ENCODE peak calls at places on chromosomes 2 and 18, in six cellular contexts. B is right lobe of liver, M is uterus, J is aorta, S is heart left ventricle, X is right cardiac atrium. U is an unnamed sample.

GRCh38 chr2:17793803-17794349 is 22.4 kb upstream of the MSGN1 start:
- DNase-seq in X (no peak), B (no peak), M (no peak), J (no peak), S (no peak), U (no peak)

GRCh38 chr2:191566347-191566746 is 111.6 kb upstream of the NABP1 start:
- DNase-seq in S (peak; percentile 43), B (peak; percentile 57), J (peak; percentile 64), X (peak; percentile 56), M (peak; percentile 23), U (peak; percentile 70)

GRCh38 chr18:3248670-3249359 is 1.2 kb downstream of the MYL12A start:
- DNase-seq in M (no peak), J (no peak), S (no peak), B (no peak), X (no peak), U (no peak)

GRCh38 chr2:189276277-189276676 is 96.7 kb upstream of the COL5A2 start:
- DNase-seq in J (no peak), B (no peak), M (no peak), X (no peak), S (no peak), U (no peak)

GRCh38 chr2:102145939-102146338 is 3.4 kb downstream of the IL1R1 start:
- DNase-seq in X (no peak), B (no peak), J (no peak), S (no peak), M (no peak), U (no peak)

GRCh38 chr2:50556934-50557575 is 474.9 kb downstream of the NRXN1 start:
- DNase-seq in S (no peak), X (no peak), J (no peak), M (no peak), B (no peak), U (no peak)

GRCh38 chr18:30094556-30094955 is 948.0 kb downstream of the DSC3 start:
- DNase-seq in B (no peak), S (no peak), X (no peak), J (no peak), M (no peak), U (no peak)

GRCh38 chr2:105187531-105187930 is 54.0 kb upstream of the GPR45 start:
- DNase-seq in J (no peak), M (no peak), S (no peak), X (no peak), B (no peak), U (no peak)

GRCh38 chr2:170228429-170228828 is 50.5 kb downstream of the MYO3B start:
- DNase-seq in B (no peak), J (no peak), X (no peak), M (no peak), S (no peak), U (no peak)

GRCh38 chr2:136376798-136377211 is 258.9 kb upstream of the CXCR4 start:
- DNase-seq in M (no peak), B (no peak), J (no peak), S (no peak), X (no peak), U (no peak)

GRCh38 chr2:233051241-233052149 is 8.6 kb upstream of the INPP5D start:
- DNase-seq in J (peak; percentile 87), M (peak; percentile 68), S (peak; percentile 86), B (no peak), X (peak; percentile 91), U (no peak)

GRCh38 chr2:63218800-63219511 is 168.3 kb downstream of the OTX1 start:
- DNase-seq in X (no peak), M (no peak), J (no peak), B (no peak), S (no peak), U (no peak)

GRCh38 chr18:50143891-50144290 is 51.1 kb downstream of the MYO5B start:
- DNase-seq in S (no peak), B (no peak), M (no peak), J (no peak), X (no peak), U (no peak)

GRCh38 chr2:164369416-164369815 is 251.9 kb downstream of the GRB14 start:
- DNase-seq in S (no peak), J (no peak), X (no peak), M (no peak), B (no peak), U (no peak)

GRCh38 chr18:13455960-13456471 is 237.5 kb downstream of the LDLRAD4 start:
- DNase-seq in X (no peak), S (no peak), J (no peak), M (no peak), B (no peak), U (no peak)

GRCh38 chr2:33166287-33166881 is 219.6 kb downstream of the LTBP1 start:
- DNase-seq in J (no peak), S (no peak), M (no peak), X (no peak), B (no peak), U (no peak)

GRCh38 chr2:152343426-152343825 is 8.5 kb downstream of the FMNL2 start:
- DNase-seq in S (no peak), J (no peak), X (no peak), M (no peak), B (no peak), U (no peak)

GRCh38 chr2:18178736-18179349 is 300.4 kb downstream of the KCNS3 start:
- DNase-seq in B (no peak), J (no peak), S (no peak), X (no peak), M (no peak), U (no peak)

GRCh38 chr18:22924589-22924988 is 8.5 kb upstream of the RBBP8 start:
- DNase-seq in M (no peak), S (no peak), B (no peak), X (no peak), J (no peak), U (no peak)

GRCh38 chr18:22846088-22846683 is 86.9 kb upstream of the RBBP8 start:
- DNase-seq in J (no peak), B (no peak), X (no peak), M (no peak), S (no peak), U (no peak)

GRCh38 chr2:37324536-37324785 is 172 bp downstream of the PRKD3 start:
- DNase-seq in M (peak; percentile 86), X (peak; percentile 86), J (peak; percentile 89), S (peak; percentile 88), B (no peak), U (peak; percentile 89)

GRCh38 chr2:157087373-157088005 is 170.0 kb upstream of the GALNT5 start:
- DNase-seq in X (peak; percentile 29), M (no peak), J (peak; percentile 59), B (no peak), S (no peak), U (no peak)

GRCh38 chr2:224407241-224407680 is 5.4 kb upstream of the FAM124B start:
- DNase-seq in X (peak; percentile 16), B (no peak), M (peak; percentile 19), J (no peak), S (peak; percentile 43), U (no peak)

GRCh38 chr2:3435440-3435839 is 55.9 kb downstream of the TRAPPC12 start:
- DNase-seq in J (no peak), B (no peak), X (no peak), S (no peak), M (no peak), U (no peak)

GRCh38 chr2:57045236-57045635 is 861.4 kb downstream of the CCDC85A start:
- DNase-seq in J (no peak), B (no peak), S (no peak), X (no peak), M (no peak), U (no peak)
- H3K9me3 ChIP-seq in J (no peaks in the 10 kb centered on the region), B (no peaks in the 10 kb centered on the region), S (no peaks in the 10 kb centered on the region), X (no peaks in the 10 kb centered on the region), M (no peaks in the 10 kb centered on the region), U (no peaks in the 10 kb centered on the region)

GRCh38 chr2:65252640-65253039 is 25.0 kb downstream of the ACTR2 start:
- DNase-seq in M (no peak), J (no peak), X (no peak), B (no peak), S (no peak), U (no peak)
- H3K27me3 ChIP-seq in M (no peaks in the 10 kb centered on the region), J (no peaks in the 10 kb centered on the region), X (no peaks in the 10 kb centered on the region), B (no peaks in the 10 kb centered on the region), S (no peaks in the 10 kb centered on the region), U (no peaks in the 10 kb centered on the region)

GRCh38 chr2:153588408-153588807 is 109.8 kb upstream of the RPRM start:
- DNase-seq in S (no peak), J (no peak), X (no peak), B (no peak), M (no peak), U (no peak)
- H3K9me3 ChIP-seq in S (no peaks in the 10 kb centered on the region), J (peaks cover 3% of the 10 kb centered on the region), X (no peaks in the 10 kb centered on the region), B (no peaks in the 10 kb centered on the region), M (no peaks in the 10 kb centered on the region), U (no peaks in the 10 kb centered on the region)

DNA sequence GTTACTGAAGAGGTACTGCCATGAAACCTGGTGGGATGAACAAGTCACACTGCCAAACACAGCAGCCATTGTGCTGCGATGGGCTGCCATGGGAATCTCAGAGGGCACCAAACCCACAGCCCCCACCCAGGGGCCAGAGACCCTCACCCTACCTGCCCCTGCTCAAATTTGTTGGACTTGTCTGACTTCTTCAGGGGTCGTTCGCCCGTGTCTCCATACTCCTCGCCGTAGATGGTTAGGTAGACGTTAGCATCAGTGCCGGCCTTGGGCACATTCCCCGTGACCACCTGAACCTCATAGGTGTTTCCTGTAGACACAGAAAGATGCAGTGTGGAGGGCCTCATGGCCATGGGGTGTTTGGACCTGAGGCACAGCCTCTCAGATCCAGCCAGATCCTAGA is 97.7 kb downstream of the LOXHD1 start:
- DNase-seq in J (no peak), M (no peak), X (no peak), S (no peak), B (no peak), U (no peak)
- H3K27me3 ChIP-seq in J (peaks cover 2% of the 10 kb centered on the region), M (no peaks in the 10 kb centered on the region), X (no peaks in the 10 kb centered on the region), S (no peaks in the 10 kb centered on the region), B (no peaks in the 10 kb centered on the region), U (no peaks in the 10 kb centered on the region)

GRCh38 chr2:39359453-39360038 is 77.5 kb downstream of the MAP4K3 start:
- DNase-seq in M (no peak), X (no peak), S (no peak), J (no peak), B (no peak), U (no peak)

GRCh38 chr2:39362595-39362994 is 74.5 kb downstream of the MAP4K3 start:
- DNase-seq in B (no peak), X (no peak), J (no peak), S (no peak), M (no peak), U (no peak)

GRCh38 chr2:39356922-39357639 is 80.0 kb downstream of the MAP4K3 start:
- DNase-seq in S (no peak), M (no peak), B (no peak), J (no peak), X (no peak), U (no peak)

GRCh38 chr2:39361511-39361910 is 75.6 kb downstream of the MAP4K3 start:
- DNase-seq in M (no peak), J (no peak), S (no peak), B (no peak), X (no peak), U (no peak)
- H3K9me3 ChIP-seq in M (no peaks in the 10 kb centered on the region), J (peaks cover 2% of the 10 kb centered on the region), S (peaks cover 22% of the 10 kb centered on the region), B (no peaks in the 10 kb centered on the region), X (peaks cover 4% of the 10 kb centered on the region), U (no peaks in the 10 kb centered on the region)

GRCh38 chr18:59264136-59264571 is 9.1 kb downstream of the RAX start:
- DNase-seq in M (no peak), X (no peak), B (no peak), S (no peak), J (no peak), U (peak; percentile 33)
- H3K27me3 ChIP-seq in M (peaks cover 20% of the 10 kb centered on the region), X (peaks cover 2% of the 10 kb centered on the region), B (peaks cover 46% of the 10 kb centered on the region), S (peaks cover 64% of the 10 kb centered on the region), J (peaks cover 1% of the 10 kb centered on the region), U (peaks cover 5% of the 10 kb centered on the region)